ENCODE peak calls at places on chromosome 6, in ten cellular contexts. H, V, U, I, Z, L, X, J, O and P are unnamed samples.

GRCh38 chr6:40918035-40918651 is 120.9 kb downstream of the UNC5CL start:
- DNase-seq in H (no peak), V (no peak), U (no peak), I (peak; percentile 22), Z (no peak), L (no peak), X (no peak), J (no peak), O (no peak), P (peak; percentile 5)

GRCh38 chr6:82679232-82679631 is 315.6 kb downstream of the TPBG start:
- DNase-seq in H (no peak), V (no peak), U (no peak), I (no peak), Z (no peak), L (no peak), X (no peak), J (no peak), O (no peak), P (no peak)

GRCh38 chr6:17484201-17484606 is 90.8 kb downstream of the CAP2 start:
- DNase-seq in H (peak; percentile 88), V (no peak), U (no peak), I (no peak), Z (no peak), L (no peak), X (no peak), J (no peak), O (peak; percentile 36), P (no peak)

GRCh38 chr6:89951574-89952360 is 57.5 kb downstream of the GJA10 start:
- DNase-seq in H (no peak), V (peak; percentile 33), U (peak; percentile 20), I (peak; percentile 41), Z (no peak), L (no peak), X (no peak), J (no peak), O (no peak), P (peak; percentile 62)

GRCh38 chr6:44002591-44003344 is 124.5 kb downstream of the MRPL14 start:
- DNase-seq in H (no peak), V (peak; percentile 50), U (peak; percentile 81), I (peak; percentile 78), Z (no peak), L (peak; percentile 58), X (peak; percentile 89), J (peak; percentile 85), O (peak; percentile 65), P (peak; percentile 88)

GRCh38 chr6:142218441-142218840 is 71.4 kb downstream of the VTA1 start:
- DNase-seq in H (no peak), V (no peak), U (no peak), I (no peak), Z (no peak), L (no peak), X (no peak), J (no peak), O (no peak), P (no peak)

GRCh38 chr6:139743629-139744028 is 369.2 kb upstream of the CITED2 start:
- DNase-seq in H (no peak), V (peak; percentile 95), U (no peak), I (no peak), Z (peak; percentile 77), L (no peak), X (no peak), J (no peak), O (no peak), P (no peak)

GRCh38 chr6:139588076-139588639 is 213.7 kb upstream of the CITED2 start:
- DNase-seq in H (peak; percentile 85), V (peak; percentile 33), U (no peak), I (peak; percentile 35), Z (peak; percentile 83), L (no peak), X (no peak), J (no peak), O (peak; percentile 40), P (peak; percentile 18)

GRCh38 chr6:118735320-118735719 is 83.9 kb upstream of the CEP85L start:
- DNase-seq in H (no peak), V (peak; percentile 30), U (peak; percentile 10), I (peak; percentile 70), Z (no peak), L (no peak), X (no peak), J (no peak), O (peak; percentile 42), P (peak; percentile 58)

GRCh38 chr6:3201388-3201787 is 26.1 kb downstream of the TUBB2B start:
- DNase-seq in H (no peak), V (no peak), U (no peak), I (no peak), Z (no peak), L (no peak), X (no peak), J (no peak), O (no peak), P (no peak)

GRCh38 chr6:148628251-148628650 is 118.6 kb upstream of the UST start:
- DNase-seq in H (no peak), V (peak; percentile 30), U (no peak), I (peak; percentile 40), Z (no peak), L (no peak), X (no peak), J (no peak), O (no peak), P (peak; percentile 12)

GRCh38 chr6:150739711-150740349 is 125.7 kb upstream of the MTHFD1L start:
- DNase-seq in H (no peak), V (no peak), U (no peak), I (no peak), Z (no peak), L (no peak), X (no peak), J (no peak), O (no peak), P (no peak)

GRCh38 chr6:22956029-22956715 is 386.8 kb downstream of the HDGFL1 start:
- DNase-seq in H (peak; percentile 70), V (no peak), U (no peak), I (no peak), Z (no peak), L (no peak), X (no peak), J (no peak), O (peak; percentile 11), P (no peak)

GRCh38 chr6:589090-589489 is 67.8 kb downstream of the HUS1B start:
- DNase-seq in H (no peak), V (no peak), U (no peak), I (no peak), Z (no peak), L (no peak), X (no peak), J (no peak), O (no peak), P (no peak)

GRCh38 chr6:56370591-56371198 is 123.3 kb upstream of the COL21A1 start:
- DNase-seq in H (peak; percentile 82), V (peak; percentile 96), U (no peak), I (no peak), Z (peak; percentile 72), L (no peak), X (no peak), J (no peak), O (no peak), P (no peak)

GRCh38 chr6:71420693-71421328 is 132.2 kb downstream of the OGFRL1 start:
- DNase-seq in H (peak; percentile 95), V (peak; percentile 94), U (peak; percentile 91), I (peak; percentile 95), Z (no peak), L (peak; percentile 13), X (peak; percentile 92), J (no peak), O (peak; percentile 90), P (peak; percentile 95)

GRCh38 chr6:160950507-160950906 is 41.1 kb upstream of the MAP3K4 start:
- DNase-seq in H (no peak), V (peak; percentile 70), U (no peak), I (no peak), Z (no peak), L (no peak), X (no peak), J (no peak), O (no peak), P (no peak)